ENCODE peak calls at places on chromosomes 3 and 15, in seven cellular contexts. One of them, this sample, is unnamed.
A peak's percentile ranks its signal among the peaks of the same experiment; 100 is the strongest.

GRCh38 chr3:105584351-105584790 is 217.7 kb downstream of the ALCAM start:
- DNase-seq in mesenchymal stem cell: no peak
- DNase-seq in mesendoderm: peak; percentile 88
- DNase-seq in IMR-90: no peak
- DNase-seq in H9: peak; percentile 41
- DNase-seq in H1: no peak
- DNase-seq in trophoblast cell: peak; percentile 55
- DNase-seq in this sample: no peak

GRCh38 chr3:183430325-183430957 is 2.0 kb upstream of the MCF2L2 start:
- DNase-seq in mesenchymal stem cell: no peak
- DNase-seq in trophoblast cell: no peak
- DNase-seq in H1: no peak
- DNase-seq in IMR-90: no peak
- DNase-seq in H9: no peak
- DNase-seq in mesendoderm: peak; percentile 82
- DNase-seq in this sample: no peak

GRCh38 chr3:132444333-132444732 is 27.0 kb downstream of the DNAJC13 start:
- DNase-seq in IMR-90: peak; percentile 45
- DNase-seq in mesendoderm: no peak
- DNase-seq in H9: no peak
- DNase-seq in mesenchymal stem cell: peak; percentile 28
- DNase-seq in H1: no peak
- DNase-seq in trophoblast cell: no peak
- DNase-seq in this sample: no peak

GRCh38 chr15:76336254-76337046 is at the start of gene ISL2:
- DNase-seq in mesendoderm: peak; percentile 96
- DNase-seq in H9: peak; percentile 97
- DNase-seq in IMR-90: peak; percentile 96
- DNase-seq in mesenchymal stem cell: peak; percentile 83
- DNase-seq in trophoblast cell: no peak
- DNase-seq in H1: peak; percentile 97
- DNase-seq in this sample: peak; percentile 90

GRCh38 chr3:123421353-123422174 is 27.3 kb downstream of the ADCY5 start:
- DNase-seq in H9: no peak
- DNase-seq in H1: no peak
- DNase-seq in IMR-90: no peak
- DNase-seq in mesenchymal stem cell: peak; percentile 5
- DNase-seq in mesendoderm: no peak
- DNase-seq in trophoblast cell: no peak
- DNase-seq in this sample: no peak

GRCh38 chr15:31365655-31366127 is 39.1 kb downstream of the KLF13 start:
- DNase-seq in H9: peak; percentile 81
- DNase-seq in mesendoderm: peak; percentile 89
- DNase-seq in trophoblast cell: no peak
- DNase-seq in H1: peak; percentile 78
- DNase-seq in mesenchymal stem cell: peak; percentile 92
- DNase-seq in IMR-90: peak; percentile 72
- DNase-seq in this sample: peak; percentile 46

GRCh38 chr15:55357774-55358173 is 38.8 kb downstream of the PIGB start:
- DNase-seq in mesendoderm: no peak
- DNase-seq in H9: no peak
- DNase-seq in mesenchymal stem cell: peak; percentile 54
- DNase-seq in trophoblast cell: no peak
- DNase-seq in IMR-90: peak; percentile 82
- DNase-seq in H1: no peak
- DNase-seq in this sample: no peak

GRCh38 chr15:76996526-76997401 is 1.8 kb downstream of the PSTPIP1 start:
- DNase-seq in mesenchymal stem cell: no peak
- DNase-seq in mesendoderm: no peak
- DNase-seq in IMR-90: peak; percentile 27
- DNase-seq in H1: no peak
- DNase-seq in trophoblast cell: no peak
- DNase-seq in H9: no peak
- DNase-seq in this sample: no peak

GRCh38 chr3:13533823-13534435 is 15.0 kb upstream of the FBLN2 start:
- DNase-seq in mesendoderm: no peak
- DNase-seq in trophoblast cell: no peak
- DNase-seq in IMR-90: no peak
- DNase-seq in H9: no peak
- DNase-seq in mesenchymal stem cell: no peak
- DNase-seq in H1: no peak
- DNase-seq in this sample: no peak

GRCh38 chr3:87196879-87197278 is 30.2 kb upstream of the CHMP2B start:
- DNase-seq in trophoblast cell: peak; percentile 0
- DNase-seq in H1: no peak
- DNase-seq in IMR-90: no peak
- DNase-seq in mesenchymal stem cell: no peak
- DNase-seq in mesendoderm: peak; percentile 36
- DNase-seq in H9: no peak
- DNase-seq in this sample: no peak

GRCh38 chr3:160143482-160143881 is 81.7 kb upstream of the C3orf80 start:
- DNase-seq in trophoblast cell: no peak
- DNase-seq in H1: no peak
- DNase-seq in mesendoderm: no peak
- DNase-seq in IMR-90: no peak
- DNase-seq in mesenchymal stem cell: no peak
- DNase-seq in H9: no peak
- DNase-seq in this sample: no peak

GRCh38 chr3:46868301-46868700 is 5.1 kb upstream of the MYL3 start:
- DNase-seq in IMR-90: no peak
- DNase-seq in trophoblast cell: no peak
- DNase-seq in H1: no peak
- DNase-seq in H9: no peak
- DNase-seq in mesendoderm: no peak
- DNase-seq in mesenchymal stem cell: no peak
- DNase-seq in this sample: no peak

GRCh38 chr15:33279613-33280205 is 31.1 kb upstream of the RYR3 start:
- DNase-seq in mesendoderm: no peak
- DNase-seq in IMR-90: no peak
- DNase-seq in mesenchymal stem cell: peak; percentile 42
- DNase-seq in H1: no peak
- DNase-seq in H9: no peak
- DNase-seq in trophoblast cell: no peak
- DNase-seq in this sample: no peak

GRCh38 chr3:37935756-37936666 is 54.6 kb upstream of the VILL start:
- DNase-seq in H9: no peak
- DNase-seq in mesendoderm: peak; percentile 89
- DNase-seq in H1: no peak
- DNase-seq in trophoblast cell: no peak
- DNase-seq in IMR-90: peak; percentile 95
- DNase-seq in mesenchymal stem cell: peak; percentile 85
- DNase-seq in this sample: peak; percentile 5

GRCh38 chr15:38671675-38672141 is 107.1 kb upstream of the RASGRP1 start:
- DNase-seq in IMR-90: peak; percentile 6
- DNase-seq in H9: no peak
- DNase-seq in mesenchymal stem cell: no peak
- DNase-seq in trophoblast cell: no peak
- DNase-seq in H1: no peak
- DNase-seq in mesendoderm: no peak
- DNase-seq in this sample: no peak

GRCh38 chr15:101710806-101711205 is 13.5 kb downstream of the TARS3 start:
- DNase-seq in IMR-90: peak; percentile 52
- DNase-seq in H1: no peak
- DNase-seq in mesendoderm: peak; percentile 62
- DNase-seq in trophoblast cell: peak; percentile 45
- DNase-seq in H9: no peak
- DNase-seq in mesenchymal stem cell: peak; percentile 43
- DNase-seq in this sample: no peak

GRCh38 chr3:70824078-70824477 is 511.6 kb upstream of the MDFIC2 start:
- DNase-seq in H1: no peak
- DNase-seq in mesendoderm: no peak
- DNase-seq in IMR-90: peak; percentile 43
- DNase-seq in trophoblast cell: no peak
- DNase-seq in H9: no peak
- DNase-seq in mesenchymal stem cell: no peak
- DNase-seq in this sample: no peak

GRCh38 chr3:135178566-135178965 is 383.5 kb downstream of the EPHB1 start:
- DNase-seq in IMR-90: no peak
- DNase-seq in H9: no peak
- DNase-seq in trophoblast cell: no peak
- DNase-seq in H1: no peak
- DNase-seq in mesendoderm: no peak
- DNase-seq in mesenchymal stem cell: no peak
- DNase-seq in this sample: no peak

GRCh38 chr3:150106752-150107428 is 136.2 kb upstream of the PFN2 start:
- DNase-seq in IMR-90: peak; percentile 91
- DNase-seq in trophoblast cell: no peak
- DNase-seq in mesenchymal stem cell: peak; percentile 92
- DNase-seq in H1: no peak
- DNase-seq in mesendoderm: peak; percentile 96
- DNase-seq in H9: no peak
- DNase-seq in this sample: peak; percentile 36

GRCh38 chr3:108159865-108160264 is 62.4 kb downstream of the IFT57 start:
- DNase-seq in IMR-90: peak; percentile 66
- DNase-seq in mesendoderm: no peak
- DNase-seq in H1: no peak
- DNase-seq in trophoblast cell: no peak
- DNase-seq in mesenchymal stem cell: no peak
- DNase-seq in H9: no peak
- DNase-seq in this sample: no peak

GRCh38 chr3:138234401-138235179 is 47.5 kb downstream of the ARMC8 start:
- DNase-seq in IMR-90: peak; percentile 76
- DNase-seq in trophoblast cell: no peak
- DNase-seq in mesenchymal stem cell: no peak
- DNase-seq in H9: no peak
- DNase-seq in H1: no peak
- DNase-seq in mesendoderm: no peak
- DNase-seq in this sample: no peak

DNA sequence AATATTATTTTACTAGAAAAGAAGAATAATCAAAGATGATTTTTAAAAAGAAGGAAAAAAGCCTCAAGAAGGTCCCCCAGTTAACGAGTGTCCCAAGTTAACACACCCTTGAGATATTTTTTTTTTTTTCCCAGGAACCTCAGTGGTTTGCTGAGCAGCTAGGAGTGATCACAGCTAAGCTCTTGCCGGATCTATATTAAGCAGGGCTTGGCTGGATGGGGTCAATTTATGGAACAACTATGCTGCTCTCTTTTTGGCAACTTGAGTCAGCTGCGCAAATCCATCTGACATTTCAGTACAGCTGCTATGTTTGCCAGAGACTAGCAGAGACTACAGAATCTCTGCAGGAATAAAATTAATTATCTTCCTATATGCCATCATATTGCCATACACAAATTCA is at the start of gene LMOD3:
- DNase-seq in mesendoderm: no peak
- DNase-seq in H9: no peak
- DNase-seq in H1: no peak
- DNase-seq in IMR-90: no peak
- DNase-seq in mesenchymal stem cell: peak; percentile 18
- DNase-seq in trophoblast cell: no peak
- DNase-seq in this sample: no peak
- H3K27ac ChIP-seq in mesendoderm: no peak within 1 kb of the TSS
- H3K27ac ChIP-seq in H9: no peak within 1 kb of the TSS
- H3K27ac ChIP-seq in H1: no peak within 1 kb of the TSS
- H3K27ac ChIP-seq in IMR-90: no peak within 1 kb of the TSS
- H3K27ac ChIP-seq in mesenchymal stem cell: no peak within 1 kb of the TSS
- H3K27ac ChIP-seq in trophoblast cell: no peak within 1 kb of the TSS
- H3K27ac ChIP-seq in this sample: no peak within 1 kb of the TSS

GRCh38 chr15:98586066-98586465 is 62.3 kb upstream of the IGF1R start:
- DNase-seq in mesendoderm: peak; percentile 28
- DNase-seq in mesenchymal stem cell: no peak
- DNase-seq in H1: no peak
- DNase-seq in H9: no peak
- DNase-seq in IMR-90: no peak
- DNase-seq in trophoblast cell: no peak
- DNase-seq in this sample: no peak
- H3K4ac ChIP-seq in mesendoderm: no peak overlapping the region
- H3K4ac ChIP-seq in mesenchymal stem cell: no peak overlapping the region
- H3K4ac ChIP-seq in H1: no peak overlapping the region
- H3K4ac ChIP-seq in H9: no peak overlapping the region
- H3K4ac ChIP-seq in IMR-90: no peak overlapping the region
- H3K4ac ChIP-seq in trophoblast cell: no peak overlapping the region
- H3K4ac ChIP-seq in this sample: no peak overlapping the region

GRCh38 chr3:129947916-129948315 is 26.6 kb upstream of the TRH start:
- DNase-seq in H1: no peak
- DNase-seq in trophoblast cell: no peak
- DNase-seq in mesendoderm: no peak
- DNase-seq in mesenchymal stem cell: no peak
- DNase-seq in IMR-90: no peak
- DNase-seq in H9: no peak
- DNase-seq in this sample: no peak

GRCh38 chr3:129950318-129951046 is 24.0 kb upstream of the TRH start:
- DNase-seq in H9: no peak
- DNase-seq in IMR-90: no peak
- DNase-seq in H1: no peak
- DNase-seq in trophoblast cell: no peak
- DNase-seq in mesenchymal stem cell: no peak
- DNase-seq in mesendoderm: no peak
- DNase-seq in this sample: no peak

GRCh38 chr3:129958715-129959114 is 15.8 kb upstream of the TRH start:
- DNase-seq in H9: no peak
- DNase-seq in IMR-90: no peak
- DNase-seq in trophoblast cell: no peak
- DNase-seq in mesendoderm: no peak
- DNase-seq in H1: no peak
- DNase-seq in mesenchymal stem cell: no peak
- DNase-seq in this sample: no peak

GRCh38 chr3:129954509-129954908 is 20.0 kb upstream of the TRH start:
- DNase-seq in trophoblast cell: no peak
- DNase-seq in H9: no peak
- DNase-seq in IMR-90: no peak
- DNase-seq in mesenchymal stem cell: no peak
- DNase-seq in mesendoderm: no peak
- DNase-seq in H1: no peak
- DNase-seq in this sample: no peak

DNA sequence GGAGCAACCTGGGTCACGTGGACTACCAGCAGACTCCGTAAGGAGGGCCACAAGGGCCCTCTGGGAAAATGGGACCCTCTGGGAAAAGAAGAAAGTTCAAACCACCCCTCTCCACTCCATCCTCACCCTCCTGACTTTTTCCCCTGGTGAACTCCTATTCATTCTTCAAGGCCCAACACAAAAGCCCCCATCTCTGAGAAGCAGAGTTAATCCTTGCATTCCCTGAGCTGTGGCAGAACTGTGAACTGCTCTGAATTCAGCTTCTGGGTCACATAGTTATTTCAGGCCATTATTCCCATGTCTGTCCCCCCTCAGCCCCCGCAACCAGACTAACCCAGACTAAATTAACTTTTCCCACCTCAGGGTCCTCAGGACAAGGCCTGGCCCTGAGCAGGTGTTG is 21.6 kb upstream of the TRH start:
- DNase-seq in mesenchymal stem cell: no peak
- DNase-seq in mesendoderm: no peak
- DNase-seq in H9: no peak
- DNase-seq in H1: no peak
- DNase-seq in IMR-90: no peak
- DNase-seq in trophoblast cell: no peak
- DNase-seq in this sample: no peak
- H3K27me3 ChIP-seq in mesenchymal stem cell: peaks cover 79% of the 10 kb centered on the region
- H3K27me3 ChIP-seq in mesendoderm: no peaks in the 10 kb centered on the region
- H3K27me3 ChIP-seq in H9: no peaks in the 10 kb centered on the region
- H3K27me3 ChIP-seq in H1: peaks cover 3% of the 10 kb centered on the region
- H3K27me3 ChIP-seq in IMR-90: peaks cover 66% of the 10 kb centered on the region
- H3K27me3 ChIP-seq in trophoblast cell: no peaks in the 10 kb centered on the region
- H3K27me3 ChIP-seq in this sample: no peaks in the 10 kb centered on the region

DNA sequence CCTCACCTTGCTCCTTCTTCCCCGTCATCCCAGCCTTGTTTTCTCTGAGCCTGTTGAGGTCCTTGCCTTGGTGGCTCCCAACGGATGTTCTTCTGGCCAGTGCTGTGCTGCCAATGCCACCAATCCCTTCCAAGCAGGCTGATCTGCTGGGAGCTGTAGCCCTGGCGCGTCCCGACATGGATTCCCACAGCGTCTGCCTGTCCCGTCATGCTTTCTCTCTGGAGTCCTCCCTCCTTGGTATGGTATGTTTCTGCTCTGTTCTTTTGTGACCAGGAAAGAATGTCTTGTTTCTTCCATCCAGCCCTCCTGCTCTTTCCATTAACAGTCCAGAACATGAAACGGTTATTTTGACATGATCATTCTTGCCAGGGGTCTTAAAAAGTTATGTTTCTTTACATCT is 10.0 kb downstream of the LIMD1 start:
- DNase-seq in mesendoderm: no peak
- DNase-seq in H1: no peak
- DNase-seq in mesenchymal stem cell: no peak
- DNase-seq in trophoblast cell: no peak
- DNase-seq in H9: no peak
- DNase-seq in IMR-90: no peak
- DNase-seq in this sample: no peak
- H3K27ac ChIP-seq in mesendoderm: no peak overlapping the region
- H3K27ac ChIP-seq in H1: no peak overlapping the region
- H3K27ac ChIP-seq in mesenchymal stem cell: no peak overlapping the region
- H3K27ac ChIP-seq in trophoblast cell: no peak overlapping the region
- H3K27ac ChIP-seq in H9: no peak overlapping the region
- H3K27ac ChIP-seq in IMR-90: no peak overlapping the region
- H3K27ac ChIP-seq in this sample: no peak overlapping the region

This sample was measured in neuronal stem cell.